ENCODE peak calls at places on chromosome 22, in eight cellular contexts. One of them, this sample, is unnamed.

GRCh38 chr22:44373234-44373633 is 60.5 kb upstream of the SHISAL1 start:
- DNase-seq in IMR-90: no peak
- DNase-seq in HFF-Myc: no peak
- DNase-seq in activated naive CD8-positive, alpha-beta T cell treated with anti-CD3 and anti-CD28 coated beads for 36 hours: no peak
- DNase-seq in omental fat pad: no peak
- DNase-seq in neural crest cell: no peak
- DNase-seq in HFFc6: no peak
- DNase-seq in B cell: no peak
- DNase-seq in this sample: no peak

GRCh38 chr22:37940698-37941376 is 12.6 kb downstream of the C22orf23 start:
- DNase-seq in omental fat pad: no peak
- DNase-seq in IMR-90: no peak
- DNase-seq in HFFc6: no peak
- DNase-seq in activated naive CD8-positive, alpha-beta T cell treated with anti-CD3 and anti-CD28 coated beads for 36 hours: no peak
- DNase-seq in neural crest cell: no peak
- DNase-seq in HFF-Myc: no peak
- DNase-seq in B cell: no peak
- DNase-seq in this sample: no peak

GRCh38 chr22:25202290-25202921 is 2.7 kb downstream of the CRYBB3 start:
- DNase-seq in IMR-90: peak; percentile 43
- DNase-seq in omental fat pad: peak; percentile 27
- DNase-seq in B cell: peak; percentile 58
- DNase-seq in HFFc6: peak; percentile 39
- DNase-seq in neural crest cell: peak; percentile 72
- DNase-seq in HFF-Myc: peak; percentile 39
- DNase-seq in activated naive CD8-positive, alpha-beta T cell treated with anti-CD3 and anti-CD28 coated beads for 36 hours: peak; percentile 45
- DNase-seq in this sample: peak; percentile 83

GRCh38 chr22:22407061-22407460 is 101.5 kb downstream of the ZNF280B start:
- DNase-seq in B cell: no peak
- DNase-seq in activated naive CD8-positive, alpha-beta T cell treated with anti-CD3 and anti-CD28 coated beads for 36 hours: no peak
- DNase-seq in HFF-Myc: no peak
- DNase-seq in omental fat pad: no peak
- DNase-seq in IMR-90: no peak
- DNase-seq in neural crest cell: no peak
- DNase-seq in HFFc6: no peak
- DNase-seq in this sample: no peak

GRCh38 chr22:40718250-40719204 is 39.2 kb downstream of the MCHR1 start:
- DNase-seq in B cell: no peak
- DNase-seq in HFF-Myc: no peak
- DNase-seq in HFFc6: no peak
- DNase-seq in neural crest cell: no peak
- DNase-seq in activated naive CD8-positive, alpha-beta T cell treated with anti-CD3 and anti-CD28 coated beads for 36 hours: no peak
- DNase-seq in omental fat pad: no peak
- DNase-seq in IMR-90: no peak
- DNase-seq in this sample: no peak

GRCh38 chr22:29661355-29661754 is 57.9 kb downstream of the NF2 start:
- DNase-seq in IMR-90: peak; percentile 58
- DNase-seq in neural crest cell: no peak
- DNase-seq in HFF-Myc: no peak
- DNase-seq in B cell: no peak
- DNase-seq in omental fat pad: no peak
- DNase-seq in activated naive CD8-positive, alpha-beta T cell treated with anti-CD3 and anti-CD28 coated beads for 36 hours: no peak
- DNase-seq in HFFc6: no peak
- DNase-seq in this sample: no peak

GRCh38 chr22:23180893-23181762 is 819 bp downstream of the BCR start:
- DNase-seq in B cell: peak; percentile 33
- DNase-seq in activated naive CD8-positive, alpha-beta T cell treated with anti-CD3 and anti-CD28 coated beads for 36 hours: peak; percentile 35
- DNase-seq in omental fat pad: no peak
- DNase-seq in IMR-90: no peak
- DNase-seq in neural crest cell: no peak
- DNase-seq in HFFc6: no peak
- DNase-seq in HFF-Myc: no peak
- DNase-seq in this sample: peak; percentile 64

GRCh38 chr22:37283393-37283937 is 1.2 kb downstream of the CYTH4 start:
- DNase-seq in omental fat pad: no peak
- DNase-seq in HFF-Myc: no peak
- DNase-seq in IMR-90: no peak
- DNase-seq in B cell: peak; percentile 63
- DNase-seq in neural crest cell: no peak
- DNase-seq in activated naive CD8-positive, alpha-beta T cell treated with anti-CD3 and anti-CD28 coated beads for 36 hours: peak; percentile 45
- DNase-seq in HFFc6: no peak
- DNase-seq in this sample: no peak

GRCh38 chr22:41917906-41918791 is 3.3 kb upstream of the SHISA8 start:
- DNase-seq in HFF-Myc: no peak
- DNase-seq in activated naive CD8-positive, alpha-beta T cell treated with anti-CD3 and anti-CD28 coated beads for 36 hours: no peak
- DNase-seq in B cell: peak; percentile 72
- DNase-seq in neural crest cell: no peak
- DNase-seq in omental fat pad: no peak
- DNase-seq in IMR-90: peak; percentile 63
- DNase-seq in HFFc6: no peak
- DNase-seq in this sample: no peak

GRCh38 chr22:38569972-38570840 is at the start of gene DMC1:
- DNase-seq in HFF-Myc: peak; percentile 63
- DNase-seq in neural crest cell: peak; percentile 95
- DNase-seq in IMR-90: peak; percentile 69
- DNase-seq in activated naive CD8-positive, alpha-beta T cell treated with anti-CD3 and anti-CD28 coated beads for 36 hours: peak; percentile 95
- DNase-seq in B cell: peak; percentile 98
- DNase-seq in HFFc6: peak; percentile 53
- DNase-seq in omental fat pad: peak; percentile 78
- DNase-seq in this sample: peak; percentile 68

GRCh38 chr22:39090426-39091064 is 6.5 kb upstream of the APOBEC3H start:
- DNase-seq in activated naive CD8-positive, alpha-beta T cell treated with anti-CD3 and anti-CD28 coated beads for 36 hours: peak; percentile 85
- DNase-seq in omental fat pad: no peak
- DNase-seq in HFFc6: no peak
- DNase-seq in B cell: peak; percentile 57
- DNase-seq in neural crest cell: no peak
- DNase-seq in HFF-Myc: no peak
- DNase-seq in IMR-90: no peak
- DNase-seq in this sample: no peak

GRCh38 chr22:28034760-28035401 is 115.8 kb upstream of the PITPNB start:
- DNase-seq in neural crest cell: no peak
- DNase-seq in HFFc6: peak; percentile 15
- DNase-seq in activated naive CD8-positive, alpha-beta T cell treated with anti-CD3 and anti-CD28 coated beads for 36 hours: peak; percentile 13
- DNase-seq in IMR-90: peak; percentile 59
- DNase-seq in HFF-Myc: peak; percentile 44
- DNase-seq in B cell: no peak
- DNase-seq in omental fat pad: peak; percentile 64
- DNase-seq in this sample: no peak

GRCh38 chr22:23784215-23784732 is 2.5 kb upstream of the SMARCB1 start:
- DNase-seq in neural crest cell: no peak
- DNase-seq in HFF-Myc: no peak
- DNase-seq in IMR-90: peak; percentile 41
- DNase-seq in HFFc6: peak; percentile 40
- DNase-seq in omental fat pad: no peak
- DNase-seq in B cell: no peak
- DNase-seq in activated naive CD8-positive, alpha-beta T cell treated with anti-CD3 and anti-CD28 coated beads for 36 hours: no peak
- DNase-seq in this sample: peak; percentile 75

GRCh38 chr22:39283312-39284141 is 35.9 kb downstream of the RPL3 start:
- DNase-seq in omental fat pad: no peak
- DNase-seq in IMR-90: peak; percentile 26
- DNase-seq in B cell: no peak
- DNase-seq in activated naive CD8-positive, alpha-beta T cell treated with anti-CD3 and anti-CD28 coated beads for 36 hours: no peak
- DNase-seq in neural crest cell: peak; percentile 30
- DNase-seq in HFF-Myc: no peak
- DNase-seq in HFFc6: peak; percentile 25
- DNase-seq in this sample: no peak

GRCh38 chr22:46010177-46010867 is 33.4 kb upstream of the WNT7B start:
- DNase-seq in omental fat pad: no peak
- DNase-seq in B cell: no peak
- DNase-seq in neural crest cell: no peak
- DNase-seq in activated naive CD8-positive, alpha-beta T cell treated with anti-CD3 and anti-CD28 coated beads for 36 hours: no peak
- DNase-seq in HFFc6: peak; percentile 34
- DNase-seq in IMR-90: peak; percentile 55
- DNase-seq in HFF-Myc: no peak
- DNase-seq in this sample: no peak

GRCh38 chr22:39206491-39206890 is 38.3 kb downstream of the PDGFB start:
- DNase-seq in omental fat pad: no peak
- DNase-seq in HFF-Myc: no peak
- DNase-seq in activated naive CD8-positive, alpha-beta T cell treated with anti-CD3 and anti-CD28 coated beads for 36 hours: no peak
- DNase-seq in B cell: no peak
- DNase-seq in neural crest cell: no peak
- DNase-seq in HFFc6: no peak
- DNase-seq in IMR-90: no peak
- DNase-seq in this sample: no peak

GRCh38 chr22:38953577-38954413 is 3.6 kb upstream of the APOBEC3A start:
- DNase-seq in B cell: peak; percentile 44
- DNase-seq in activated naive CD8-positive, alpha-beta T cell treated with anti-CD3 and anti-CD28 coated beads for 36 hours: peak; percentile 81
- DNase-seq in HFFc6: no peak
- DNase-seq in neural crest cell: no peak
- DNase-seq in HFF-Myc: no peak
- DNase-seq in omental fat pad: no peak
- DNase-seq in IMR-90: no peak
- DNase-seq in this sample: no peak

GRCh38 chr22:46833228-46833627 is 70.8 kb downstream of the TBC1D22A start:
- DNase-seq in HFF-Myc: no peak
- DNase-seq in B cell: no peak
- DNase-seq in HFFc6: no peak
- DNase-seq in IMR-90: peak; percentile 25
- DNase-seq in neural crest cell: no peak
- DNase-seq in activated naive CD8-positive, alpha-beta T cell treated with anti-CD3 and anti-CD28 coated beads for 36 hours: no peak
- DNase-seq in omental fat pad: no peak
- DNase-seq in this sample: peak; percentile 29

GRCh38 chr22:23565288-23565941 is 14.7 kb downstream of the IGLL1 start:
- DNase-seq in B cell: peak; percentile 35
- DNase-seq in neural crest cell: peak; percentile 31
- DNase-seq in HFFc6: no peak
- DNase-seq in omental fat pad: no peak
- DNase-seq in activated naive CD8-positive, alpha-beta T cell treated with anti-CD3 and anti-CD28 coated beads for 36 hours: no peak
- DNase-seq in IMR-90: no peak
- DNase-seq in HFF-Myc: no peak
- DNase-seq in this sample: peak; percentile 78

GRCh38 chr22:33088418-33088817 is 30.2 kb upstream of the SYN3 start:
- DNase-seq in B cell: no peak
- DNase-seq in HFFc6: no peak
- DNase-seq in omental fat pad: no peak
- DNase-seq in activated naive CD8-positive, alpha-beta T cell treated with anti-CD3 and anti-CD28 coated beads for 36 hours: no peak
- DNase-seq in neural crest cell: no peak
- DNase-seq in HFF-Myc: no peak
- DNase-seq in IMR-90: no peak
- DNase-seq in this sample: no peak

GRCh38 chr22:21904250-21904789 is 36.9 kb upstream of the MAPK1 start:
- DNase-seq in HFF-Myc: no peak
- DNase-seq in IMR-90: no peak
- DNase-seq in activated naive CD8-positive, alpha-beta T cell treated with anti-CD3 and anti-CD28 coated beads for 36 hours: no peak
- DNase-seq in HFFc6: no peak
- DNase-seq in neural crest cell: no peak
- DNase-seq in omental fat pad: no peak
- DNase-seq in B cell: no peak
- DNase-seq in this sample: no peak

GRCh38 chr22:44567846-44568493 is 69.9 kb upstream of the RTL6 start:
- DNase-seq in HFFc6: peak; percentile 32
- DNase-seq in omental fat pad: peak; percentile 21
- DNase-seq in neural crest cell: no peak
- DNase-seq in IMR-90: peak; percentile 39
- DNase-seq in B cell: peak; percentile 25
- DNase-seq in HFF-Myc: peak; percentile 9
- DNase-seq in activated naive CD8-positive, alpha-beta T cell treated with anti-CD3 and anti-CD28 coated beads for 36 hours: peak; percentile 33
- DNase-seq in this sample: no peak

GRCh38 chr22:17194213-17194612 is 25.0 kb downstream of the ADA2 start:
- DNase-seq in activated naive CD8-positive, alpha-beta T cell treated with anti-CD3 and anti-CD28 coated beads for 36 hours: no peak
- DNase-seq in neural crest cell: no peak
- DNase-seq in IMR-90: no peak
- DNase-seq in HFF-Myc: no peak
- DNase-seq in omental fat pad: no peak
- DNase-seq in B cell: no peak
- DNase-seq in HFFc6: no peak
- DNase-seq in this sample: no peak

GRCh38 chr22:37831472-37831871 is 8.3 kb downstream of the GALR3 start:
- DNase-seq in IMR-90: no peak
- DNase-seq in activated naive CD8-positive, alpha-beta T cell treated with anti-CD3 and anti-CD28 coated beads for 36 hours: no peak
- DNase-seq in B cell: no peak
- DNase-seq in HFF-Myc: no peak
- DNase-seq in omental fat pad: no peak
- DNase-seq in HFFc6: no peak
- DNase-seq in neural crest cell: no peak
- DNase-seq in this sample: no peak

GRCh38 chr22:50308986-50309600 is 1.6 kb upstream of the PLXNB2 start:
- DNase-seq in omental fat pad: no peak
- DNase-seq in HFF-Myc: no peak
- DNase-seq in B cell: no peak
- DNase-seq in HFFc6: no peak
- DNase-seq in neural crest cell: no peak
- DNase-seq in activated naive CD8-positive, alpha-beta T cell treated with anti-CD3 and anti-CD28 coated beads for 36 hours: no peak
- DNase-seq in IMR-90: no peak
- DNase-seq in this sample: no peak

GRCh38 chr22:38169116-38169515 is 12.5 kb downstream of the PLA2G6 start:
- DNase-seq in HFFc6: no peak
- DNase-seq in HFF-Myc: no peak
- DNase-seq in IMR-90: no peak
- DNase-seq in B cell: no peak
- DNase-seq in activated naive CD8-positive, alpha-beta T cell treated with anti-CD3 and anti-CD28 coated beads for 36 hours: no peak
- DNase-seq in neural crest cell: no peak
- DNase-seq in omental fat pad: no peak
- DNase-seq in this sample: no peak

GRCh38 chr22:45953178-45953577 is 23.8 kb downstream of the WNT7B start:
- DNase-seq in omental fat pad: no peak
- DNase-seq in activated naive CD8-positive, alpha-beta T cell treated with anti-CD3 and anti-CD28 coated beads for 36 hours: no peak
- DNase-seq in HFFc6: no peak
- DNase-seq in B cell: no peak
- DNase-seq in IMR-90: no peak
- DNase-seq in neural crest cell: no peak
- DNase-seq in HFF-Myc: no peak
- DNase-seq in this sample: no peak

GRCh38 chr22:24875862-24876506 is 70.0 kb downstream of the SGSM1 start:
- DNase-seq in HFF-Myc: no peak
- DNase-seq in activated naive CD8-positive, alpha-beta T cell treated with anti-CD3 and anti-CD28 coated beads for 36 hours: peak; percentile 17
- DNase-seq in B cell: no peak
- DNase-seq in HFFc6: no peak
- DNase-seq in neural crest cell: peak; percentile 52
- DNase-seq in omental fat pad: no peak
- DNase-seq in IMR-90: no peak
- DNase-seq in this sample: peak; percentile 31

GRCh38 chr22:24201681-24202590 is 20.6 kb downstream of the SUSD2 start:
- DNase-seq in B cell: no peak
- DNase-seq in neural crest cell: no peak
- DNase-seq in HFFc6: no peak
- DNase-seq in HFF-Myc: no peak
- DNase-seq in IMR-90: peak; percentile 35
- DNase-seq in omental fat pad: no peak
- DNase-seq in activated naive CD8-positive, alpha-beta T cell treated with anti-CD3 and anti-CD28 coated beads for 36 hours: no peak
- DNase-seq in this sample: no peak

GRCh38 chr22:50342651-50343540 is at the start of gene PPP6R2:
- DNase-seq in HFF-Myc: no peak
- DNase-seq in neural crest cell: peak; percentile 85
- DNase-seq in HFFc6: peak; percentile 49
- DNase-seq in IMR-90: peak; percentile 35
- DNase-seq in B cell: peak; percentile 92
- DNase-seq in omental fat pad: peak; percentile 71
- DNase-seq in activated naive CD8-positive, alpha-beta T cell treated with anti-CD3 and anti-CD28 coated beads for 36 hours: peak; percentile 91
- DNase-seq in this sample: peak; percentile 66

GRCh38 chr22:39577361-39577760 is 6.8 kb downstream of the CACNA1I start:
- DNase-seq in activated naive CD8-positive, alpha-beta T cell treated with anti-CD3 and anti-CD28 coated beads for 36 hours: no peak
- DNase-seq in omental fat pad: no peak
- DNase-seq in B cell: no peak
- DNase-seq in HFFc6: no peak
- DNase-seq in IMR-90: no peak
- DNase-seq in neural crest cell: no peak
- DNase-seq in HFF-Myc: no peak
- DNase-seq in this sample: no peak

GRCh38 chr22:35609261-35609660 is 7.9 kb downstream of the MB start:
- DNase-seq in neural crest cell: no peak
- DNase-seq in IMR-90: no peak
- DNase-seq in B cell: no peak
- DNase-seq in omental fat pad: no peak
- DNase-seq in HFFc6: no peak
- DNase-seq in activated naive CD8-positive, alpha-beta T cell treated with anti-CD3 and anti-CD28 coated beads for 36 hours: no peak
- DNase-seq in HFF-Myc: no peak
- DNase-seq in this sample: no peak

GRCh38 chr22:41910599-41911291 is 4.1 kb downstream of the SHISA8 start:
- DNase-seq in neural crest cell: no peak
- DNase-seq in omental fat pad: no peak
- DNase-seq in HFF-Myc: no peak
- DNase-seq in HFFc6: no peak
- DNase-seq in activated naive CD8-positive, alpha-beta T cell treated with anti-CD3 and anti-CD28 coated beads for 36 hours: no peak
- DNase-seq in IMR-90: no peak
- DNase-seq in B cell: peak; percentile 68
- DNase-seq in this sample: no peak

This sample was measured in HuH-7.5.